ENCODE peak calls at places on chromosomes 2 and 18, in seven cellular contexts. N is brain microvascular endothelial cell, F is hippocampal formation, H is left kidney, G is Calu3, K is WTC11, R is amniotic stem cell. O is an unnamed sample.

GRCh38 chr2:1766851-1767771 is 22.8 kb upstream of the PXDN start:
- DNase-seq in N (no peak), F (no peak), H (no peak), G (no peak), K (no peak), R (no peak), O (no peak)

GRCh38 chr2:158034198-158034831 is 67.4 kb upstream of the UPP2 start:
- DNase-seq in N (peak; percentile 73), F (no peak), H (peak; percentile 90), G (peak; percentile 61), K (peak; percentile 31), R (peak; percentile 21), O (peak; percentile 36)

GRCh38 chr2:437772-438393 is 150.0 kb upstream of the ALKAL2 start:
- DNase-seq in N (no peak), F (no peak), H (peak; percentile 42), G (no peak), K (no peak), R (no peak), O (peak; percentile 79)

GRCh38 chr2:227377461-227378351 is 1.4 kb downstream of the TM4SF20 start:
- DNase-seq in N (no peak), F (no peak), H (no peak), G (no peak), K (no peak), R (no peak), O (no peak)

GRCh38 chr2:64482765-64483504 is 29.0 kb downstream of the LGALSL start:
- DNase-seq in N (peak; percentile 58), F (no peak), H (peak; percentile 41), G (peak; percentile 40), K (no peak), R (no peak), O (no peak)

GRCh38 chr2:25041928-25042320 is at the start of gene EFR3B:
- DNase-seq in N (peak; percentile 91), F (peak; percentile 94), H (peak; percentile 99), G (peak; percentile 96), K (peak; percentile 96), R (peak; percentile 94), O (peak; percentile 99)

GRCh38 chr18:65750421-65751144 is at the start of gene CDH7:
- DNase-seq in N (no peak), F (no peak), H (peak; percentile 91), G (no peak), K (peak; percentile 41), R (no peak), O (no peak)

GRCh38 chr2:98842136-98842535 is 93.9 kb downstream of the CRACDL start:
- DNase-seq in N (no peak), F (no peak), H (no peak), G (no peak), K (no peak), R (no peak), O (no peak)

GRCh38 chr2:55231546-55232083 is 478 bp downstream of the CLHC1 start:
- DNase-seq in N (no peak), F (no peak), H (no peak), G (no peak), K (no peak), R (no peak), O (no peak)

GRCh38 chr2:120596990-120597594 is 138.6 kb upstream of the GLI2 start:
- DNase-seq in N (peak; percentile 56), F (no peak), H (no peak), G (no peak), K (no peak), R (no peak), O (no peak)

GRCh38 chr18:47881752-47882455 is 48.6 kb downstream of the SMAD2 start:
- DNase-seq in N (peak; percentile 57), F (no peak), H (no peak), G (peak; percentile 73), K (no peak), R (no peak), O (no peak)

GRCh38 chr2:28649481-28650260 is 102.0 kb upstream of the PPP1CB start:
- DNase-seq in N (no peak), F (no peak), H (no peak), G (peak; percentile 56), K (no peak), R (peak; percentile 15), O (peak; percentile 36)

GRCh38 chr2:137983581-137983980 is 19.3 kb downstream of the HNMT start:
- DNase-seq in N (no peak), F (no peak), H (no peak), G (no peak), K (no peak), R (no peak), O (no peak)

GRCh38 chr18:8088626-8089025 is 520.6 kb upstream of the RAB12 start:
- DNase-seq in N (no peak), F (no peak), H (no peak), G (no peak), K (no peak), R (no peak), O (no peak)

GRCh38 chr2:238019962-238020361 is 40.8 kb upstream of the SCLY start:
- DNase-seq in N (no peak), F (no peak), H (no peak), G (no peak), K (no peak), R (no peak), O (no peak)

GRCh38 chr2:56589820-56590219 is 406.0 kb downstream of the CCDC85A start:
- DNase-seq in N (no peak), F (no peak), H (no peak), G (no peak), K (no peak), R (no peak), O (no peak)

GRCh38 chr2:37672104-37672869 is 845 bp upstream of the CDC42EP3 start:
- DNase-seq in N (peak; percentile 81), F (peak; percentile 22), H (peak; percentile 98), G (peak; percentile 83), K (peak; percentile 92), R (peak; percentile 79), O (peak; percentile 89)